ENCODE peak calls at places on chromosomes 6 and 20, in ten cellular contexts. One of them, this sample, is unnamed.

GRCh38 chr20:3123542-3123941 is 36.1 kb downstream of the FASTKD5 start:
- DNase-seq in fibroblast of villous mesenchyme: peak; percentile 29
- DNase-seq in hypothalamus: no peak
- DNase-seq in A549: no peak
- DNase-seq in HFF-Myc: no peak
- DNase-seq in stimulated activated CD4-positive, alpha-beta T cell treated with anti-CD3 and anti-CD28 coated beads, Interleukin-2, amount 100 ng/mL, for 48 hours: no peak
- DNase-seq in activated naive CD4-positive, alpha-beta T cell: no peak
- DNase-seq in CD4-positive, alpha-beta T cell: no peak
- DNase-seq in B cell: no peak
- DNase-seq in HTR-8/SVneo: no peak
- DNase-seq in this sample: no peak

GRCh38 chr6:166932116-166932515 is 24.2 kb downstream of the RNASET2 start:
- DNase-seq in CD4-positive, alpha-beta T cell: no peak
- DNase-seq in hypothalamus: no peak
- DNase-seq in HFF-Myc: no peak
- DNase-seq in activated naive CD4-positive, alpha-beta T cell: no peak
- DNase-seq in B cell: no peak
- DNase-seq in A549: no peak
- DNase-seq in fibroblast of villous mesenchyme: no peak
- DNase-seq in HTR-8/SVneo: no peak
- DNase-seq in stimulated activated CD4-positive, alpha-beta T cell treated with anti-CD3 and anti-CD28 coated beads, Interleukin-2, amount 100 ng/mL, for 48 hours: no peak
- DNase-seq in this sample: no peak

GRCh38 chr6:42021847-42022754 is 28.2 kb upstream of the TAF8 start:
- DNase-seq in HTR-8/SVneo: no peak
- DNase-seq in activated naive CD4-positive, alpha-beta T cell: peak; percentile 29
- DNase-seq in stimulated activated CD4-positive, alpha-beta T cell treated with anti-CD3 and anti-CD28 coated beads, Interleukin-2, amount 100 ng/mL, for 48 hours: no peak
- DNase-seq in CD4-positive, alpha-beta T cell: peak; percentile 51
- DNase-seq in fibroblast of villous mesenchyme: no peak
- DNase-seq in B cell: peak; percentile 76
- DNase-seq in HFF-Myc: no peak
- DNase-seq in hypothalamus: no peak
- DNase-seq in A549: no peak
- DNase-seq in this sample: no peak

GRCh38 chr6:39425346-39426056 is 103.0 kb upstream of the KCNK16 start:
- DNase-seq in HFF-Myc: no peak
- DNase-seq in fibroblast of villous mesenchyme: no peak
- DNase-seq in HTR-8/SVneo: peak; percentile 30
- DNase-seq in stimulated activated CD4-positive, alpha-beta T cell treated with anti-CD3 and anti-CD28 coated beads, Interleukin-2, amount 100 ng/mL, for 48 hours: no peak
- DNase-seq in activated naive CD4-positive, alpha-beta T cell: no peak
- DNase-seq in B cell: no peak
- DNase-seq in hypothalamus: no peak
- DNase-seq in CD4-positive, alpha-beta T cell: no peak
- DNase-seq in A549: no peak
- DNase-seq in this sample: no peak

GRCh38 chr6:29011276-29011734 is 6.2 kb upstream of the ZNF311 start:
- DNase-seq in hypothalamus: no peak
- DNase-seq in activated naive CD4-positive, alpha-beta T cell: no peak
- DNase-seq in fibroblast of villous mesenchyme: peak; percentile 48
- DNase-seq in A549: peak; percentile 35
- DNase-seq in B cell: peak; percentile 48
- DNase-seq in HFF-Myc: no peak
- DNase-seq in HTR-8/SVneo: peak; percentile 45
- DNase-seq in CD4-positive, alpha-beta T cell: peak; percentile 32
- DNase-seq in stimulated activated CD4-positive, alpha-beta T cell treated with anti-CD3 and anti-CD28 coated beads, Interleukin-2, amount 100 ng/mL, for 48 hours: no peak
- DNase-seq in this sample: no peak

GRCh38 chr6:20306491-20306890 is 94.2 kb upstream of the MBOAT1 start:
- DNase-seq in stimulated activated CD4-positive, alpha-beta T cell treated with anti-CD3 and anti-CD28 coated beads, Interleukin-2, amount 100 ng/mL, for 48 hours: no peak
- DNase-seq in CD4-positive, alpha-beta T cell: no peak
- DNase-seq in HFF-Myc: no peak
- DNase-seq in fibroblast of villous mesenchyme: no peak
- DNase-seq in B cell: no peak
- DNase-seq in activated naive CD4-positive, alpha-beta T cell: no peak
- DNase-seq in hypothalamus: no peak
- DNase-seq in HTR-8/SVneo: no peak
- DNase-seq in A549: no peak
- DNase-seq in this sample: no peak

GRCh38 chr20:58389324-58389967 is 417 bp downstream of the VAPB start:
- DNase-seq in stimulated activated CD4-positive, alpha-beta T cell treated with anti-CD3 and anti-CD28 coated beads, Interleukin-2, amount 100 ng/mL, for 48 hours: no peak
- DNase-seq in HFF-Myc: no peak
- DNase-seq in B cell: no peak
- DNase-seq in HTR-8/SVneo: peak; percentile 73
- DNase-seq in CD4-positive, alpha-beta T cell: no peak
- DNase-seq in hypothalamus: no peak
- DNase-seq in A549: peak; percentile 42
- DNase-seq in fibroblast of villous mesenchyme: peak; percentile 47
- DNase-seq in activated naive CD4-positive, alpha-beta T cell: no peak
- DNase-seq in this sample: no peak

GRCh38 chr6:132060591-132060990 is 109.4 kb upstream of the CCN2 start:
- DNase-seq in stimulated activated CD4-positive, alpha-beta T cell treated with anti-CD3 and anti-CD28 coated beads, Interleukin-2, amount 100 ng/mL, for 48 hours: no peak
- DNase-seq in B cell: no peak
- DNase-seq in HFF-Myc: peak; percentile 56
- DNase-seq in HTR-8/SVneo: no peak
- DNase-seq in activated naive CD4-positive, alpha-beta T cell: no peak
- DNase-seq in fibroblast of villous mesenchyme: peak; percentile 75
- DNase-seq in CD4-positive, alpha-beta T cell: no peak
- DNase-seq in A549: peak; percentile 14
- DNase-seq in hypothalamus: no peak
- DNase-seq in this sample: no peak

GRCh38 chr6:33297956-33298772 is 578 bp downstream of the RGL2 start:
- DNase-seq in B cell: peak; percentile 76
- DNase-seq in CD4-positive, alpha-beta T cell: peak; percentile 47
- DNase-seq in stimulated activated CD4-positive, alpha-beta T cell treated with anti-CD3 and anti-CD28 coated beads, Interleukin-2, amount 100 ng/mL, for 48 hours: no peak
- DNase-seq in hypothalamus: peak; percentile 41
- DNase-seq in activated naive CD4-positive, alpha-beta T cell: peak; percentile 35
- DNase-seq in fibroblast of villous mesenchyme: peak; percentile 82
- DNase-seq in HFF-Myc: no peak
- DNase-seq in HTR-8/SVneo: no peak
- DNase-seq in A549: peak; percentile 81
- DNase-seq in this sample: peak; percentile 17

GRCh38 chr6:54719633-54720032 is 126.9 kb upstream of the FAM83B start:
- DNase-seq in A549: no peak
- DNase-seq in B cell: no peak
- DNase-seq in fibroblast of villous mesenchyme: no peak
- DNase-seq in CD4-positive, alpha-beta T cell: no peak
- DNase-seq in stimulated activated CD4-positive, alpha-beta T cell treated with anti-CD3 and anti-CD28 coated beads, Interleukin-2, amount 100 ng/mL, for 48 hours: no peak
- DNase-seq in activated naive CD4-positive, alpha-beta T cell: no peak
- DNase-seq in HFF-Myc: no peak
- DNase-seq in HTR-8/SVneo: no peak
- DNase-seq in hypothalamus: no peak
- DNase-seq in this sample: no peak

GRCh38 chr6:152462716-152463115 is 174.4 kb downstream of the SYNE1 start:
- DNase-seq in hypothalamus: no peak
- DNase-seq in HFF-Myc: no peak
- DNase-seq in A549: no peak
- DNase-seq in fibroblast of villous mesenchyme: peak; percentile 11
- DNase-seq in activated naive CD4-positive, alpha-beta T cell: no peak
- DNase-seq in CD4-positive, alpha-beta T cell: no peak
- DNase-seq in HTR-8/SVneo: no peak
- DNase-seq in B cell: no peak
- DNase-seq in stimulated activated CD4-positive, alpha-beta T cell treated with anti-CD3 and anti-CD28 coated beads, Interleukin-2, amount 100 ng/mL, for 48 hours: no peak
- DNase-seq in this sample: no peak

GRCh38 chr6:44219053-44219814 is 2.5 kb downstream of the MYMX start:
- DNase-seq in stimulated activated CD4-positive, alpha-beta T cell treated with anti-CD3 and anti-CD28 coated beads, Interleukin-2, amount 100 ng/mL, for 48 hours: no peak
- DNase-seq in fibroblast of villous mesenchyme: peak; percentile 83
- DNase-seq in CD4-positive, alpha-beta T cell: no peak
- DNase-seq in hypothalamus: peak; percentile 41
- DNase-seq in A549: peak; percentile 57
- DNase-seq in HTR-8/SVneo: peak; percentile 51
- DNase-seq in HFF-Myc: no peak
- DNase-seq in activated naive CD4-positive, alpha-beta T cell: peak; percentile 5
- DNase-seq in B cell: peak; percentile 63
- DNase-seq in this sample: no peak

GRCh38 chr6:35650015-35650414 is 38.7 kb downstream of the FKBP5 start:
- DNase-seq in CD4-positive, alpha-beta T cell: no peak
- DNase-seq in B cell: no peak
- DNase-seq in hypothalamus: no peak
- DNase-seq in HTR-8/SVneo: no peak
- DNase-seq in fibroblast of villous mesenchyme: no peak
- DNase-seq in A549: no peak
- DNase-seq in stimulated activated CD4-positive, alpha-beta T cell treated with anti-CD3 and anti-CD28 coated beads, Interleukin-2, amount 100 ng/mL, for 48 hours: no peak
- DNase-seq in activated naive CD4-positive, alpha-beta T cell: no peak
- DNase-seq in HFF-Myc: no peak
- DNase-seq in this sample: no peak

GRCh38 chr6:52503853-52504777 is 72.7 kb downstream of the TRAM2 start:
- DNase-seq in HTR-8/SVneo: peak; percentile 89
- DNase-seq in fibroblast of villous mesenchyme: peak; percentile 77
- DNase-seq in hypothalamus: no peak
- DNase-seq in stimulated activated CD4-positive, alpha-beta T cell treated with anti-CD3 and anti-CD28 coated beads, Interleukin-2, amount 100 ng/mL, for 48 hours: no peak
- DNase-seq in activated naive CD4-positive, alpha-beta T cell: no peak
- DNase-seq in A549: peak; percentile 97
- DNase-seq in HFF-Myc: no peak
- DNase-seq in B cell: no peak
- DNase-seq in CD4-positive, alpha-beta T cell: no peak
- DNase-seq in this sample: no peak

GRCh38 chr6:24991748-24992467 is 56.1 kb upstream of the RIPOR2 start:
- DNase-seq in fibroblast of villous mesenchyme: peak; percentile 55
- DNase-seq in hypothalamus: no peak
- DNase-seq in stimulated activated CD4-positive, alpha-beta T cell treated with anti-CD3 and anti-CD28 coated beads, Interleukin-2, amount 100 ng/mL, for 48 hours: peak; percentile 66
- DNase-seq in CD4-positive, alpha-beta T cell: peak; percentile 79
- DNase-seq in B cell: peak; percentile 83
- DNase-seq in HTR-8/SVneo: peak; percentile 51
- DNase-seq in activated naive CD4-positive, alpha-beta T cell: peak; percentile 62
- DNase-seq in A549: peak; percentile 40
- DNase-seq in HFF-Myc: no peak
- DNase-seq in this sample: no peak

GRCh38 chr6:82616386-82617028 is 252.9 kb downstream of the TPBG start:
- DNase-seq in CD4-positive, alpha-beta T cell: no peak
- DNase-seq in fibroblast of villous mesenchyme: peak; percentile 13
- DNase-seq in HFF-Myc: no peak
- DNase-seq in A549: peak; percentile 0
- DNase-seq in activated naive CD4-positive, alpha-beta T cell: no peak
- DNase-seq in B cell: no peak
- DNase-seq in HTR-8/SVneo: no peak
- DNase-seq in stimulated activated CD4-positive, alpha-beta T cell treated with anti-CD3 and anti-CD28 coated beads, Interleukin-2, amount 100 ng/mL, for 48 hours: no peak
- DNase-seq in hypothalamus: no peak
- DNase-seq in this sample: no peak

GRCh38 chr6:134738486-134738885 is 211.4 kb downstream of the ALDH8A1 start:
- DNase-seq in B cell: no peak
- DNase-seq in CD4-positive, alpha-beta T cell: no peak
- DNase-seq in HTR-8/SVneo: no peak
- DNase-seq in A549: no peak
- DNase-seq in fibroblast of villous mesenchyme: no peak
- DNase-seq in activated naive CD4-positive, alpha-beta T cell: no peak
- DNase-seq in hypothalamus: no peak
- DNase-seq in HFF-Myc: no peak
- DNase-seq in stimulated activated CD4-positive, alpha-beta T cell treated with anti-CD3 and anti-CD28 coated beads, Interleukin-2, amount 100 ng/mL, for 48 hours: no peak
- DNase-seq in this sample: no peak

GRCh38 chr20:8757146-8757545 is 311.7 kb upstream of the PLCB4 start:
- DNase-seq in A549: peak; percentile 20
- DNase-seq in B cell: no peak
- DNase-seq in CD4-positive, alpha-beta T cell: no peak
- DNase-seq in activated naive CD4-positive, alpha-beta T cell: no peak
- DNase-seq in stimulated activated CD4-positive, alpha-beta T cell treated with anti-CD3 and anti-CD28 coated beads, Interleukin-2, amount 100 ng/mL, for 48 hours: no peak
- DNase-seq in HTR-8/SVneo: peak; percentile 49
- DNase-seq in HFF-Myc: peak; percentile 82
- DNase-seq in fibroblast of villous mesenchyme: peak; percentile 59
- DNase-seq in hypothalamus: no peak
- DNase-seq in this sample: peak; percentile 15

GRCh38 chr6:37244430-37245310 is 12.9 kb upstream of the TBC1D22B start:
- DNase-seq in stimulated activated CD4-positive, alpha-beta T cell treated with anti-CD3 and anti-CD28 coated beads, Interleukin-2, amount 100 ng/mL, for 48 hours: no peak
- DNase-seq in activated naive CD4-positive, alpha-beta T cell: no peak
- DNase-seq in fibroblast of villous mesenchyme: peak; percentile 100
- DNase-seq in A549: peak; percentile 97
- DNase-seq in HTR-8/SVneo: peak; percentile 87
- DNase-seq in B cell: no peak
- DNase-seq in hypothalamus: no peak
- DNase-seq in CD4-positive, alpha-beta T cell: no peak
- DNase-seq in HFF-Myc: peak; percentile 100
- DNase-seq in this sample: no peak

GRCh38 chr6:91730710-91731109 is 1143.8 kb upstream of the MAP3K7 start:
- DNase-seq in HTR-8/SVneo: no peak
- DNase-seq in activated naive CD4-positive, alpha-beta T cell: no peak
- DNase-seq in fibroblast of villous mesenchyme: no peak
- DNase-seq in stimulated activated CD4-positive, alpha-beta T cell treated with anti-CD3 and anti-CD28 coated beads, Interleukin-2, amount 100 ng/mL, for 48 hours: no peak
- DNase-seq in CD4-positive, alpha-beta T cell: no peak
- DNase-seq in HFF-Myc: no peak
- DNase-seq in A549: no peak
- DNase-seq in hypothalamus: no peak
- DNase-seq in B cell: no peak
- DNase-seq in this sample: no peak

GRCh38 chr6:107179004-107179403 is 63.7 kb upstream of the BEND3 start:
- DNase-seq in hypothalamus: no peak
- DNase-seq in A549: peak; percentile 24
- DNase-seq in B cell: peak; percentile 4
- DNase-seq in HFF-Myc: no peak
- DNase-seq in activated naive CD4-positive, alpha-beta T cell: no peak
- DNase-seq in HTR-8/SVneo: no peak
- DNase-seq in stimulated activated CD4-positive, alpha-beta T cell treated with anti-CD3 and anti-CD28 coated beads, Interleukin-2, amount 100 ng/mL, for 48 hours: peak; percentile 4
- DNase-seq in CD4-positive, alpha-beta T cell: no peak
- DNase-seq in fibroblast of villous mesenchyme: peak; percentile 13
- DNase-seq in this sample: no peak

GRCh38 chr6:169990095-169991030 is 238.9 kb downstream of the ERMARD start:
- DNase-seq in CD4-positive, alpha-beta T cell: peak; percentile 39
- DNase-seq in hypothalamus: no peak
- DNase-seq in activated naive CD4-positive, alpha-beta T cell: peak; percentile 10
- DNase-seq in fibroblast of villous mesenchyme: no peak
- DNase-seq in HTR-8/SVneo: no peak
- DNase-seq in HFF-Myc: no peak
- DNase-seq in B cell: peak; percentile 34
- DNase-seq in stimulated activated CD4-positive, alpha-beta T cell treated with anti-CD3 and anti-CD28 coated beads, Interleukin-2, amount 100 ng/mL, for 48 hours: peak; percentile 37
- DNase-seq in A549: no peak
- DNase-seq in this sample: no peak